ENCODE peak calls at places on chromosomes 3 and 15, in five cellular contexts. One of them, this sample, is unnamed.
A peak's percentile ranks its signal among the peaks of the same experiment; 100 is the strongest.

GRCh38 chr15:73841756-73842590 is 31.4 kb upstream of the TBC1D21 start:
- DNase-seq in BJ: no peak
- DNase-seq in caudate nucleus: no peak
- DNase-seq in fibroblast of lung: no peak
- DNase-seq in LoVo: no peak
- DNase-seq in this sample: no peak

GRCh38 chr3:156382458-156383346 is 172.2 kb downstream of the SSR3 start:
- DNase-seq in BJ: no peak
- DNase-seq in LoVo: peak; percentile 36
- DNase-seq in caudate nucleus: no peak
- DNase-seq in fibroblast of lung: no peak
- DNase-seq in this sample: peak; percentile 6

GRCh38 chr15:39642011-39642640 is 61.2 kb downstream of the THBS1 start:
- DNase-seq in BJ: peak; percentile 47
- DNase-seq in fibroblast of lung: peak; percentile 93
- DNase-seq in caudate nucleus: no peak
- DNase-seq in LoVo: no peak
- DNase-seq in this sample: no peak

GRCh38 chr15:84898761-84899160 is 14.3 kb downstream of the SLC28A1 start:
- DNase-seq in LoVo: no peak
- DNase-seq in fibroblast of lung: no peak
- DNase-seq in caudate nucleus: no peak
- DNase-seq in BJ: no peak
- DNase-seq in this sample: no peak

GRCh38 chr3:15337963-15338362 is 5.6 kb upstream of the SH3BP5 start:
- DNase-seq in caudate nucleus: no peak
- DNase-seq in LoVo: no peak
- DNase-seq in BJ: no peak
- DNase-seq in fibroblast of lung: no peak
- DNase-seq in this sample: no peak

GRCh38 chr3:99256788-99257187 is 355.3 kb upstream of the DCBLD2 start:
- DNase-seq in caudate nucleus: no peak
- DNase-seq in BJ: no peak
- DNase-seq in LoVo: no peak
- DNase-seq in fibroblast of lung: no peak
- DNase-seq in this sample: no peak

GRCh38 chr3:153138267-153139210 is 23.5 kb upstream of the RAP2B start:
- DNase-seq in BJ: peak; percentile 89
- DNase-seq in caudate nucleus: no peak
- DNase-seq in fibroblast of lung: peak; percentile 97
- DNase-seq in LoVo: peak; percentile 88
- DNase-seq in this sample: no peak

GRCh38 chr3:176513604-176514003 is 683.7 kb downstream of the TBL1XR1 start:
- DNase-seq in fibroblast of lung: no peak
- DNase-seq in BJ: no peak
- DNase-seq in LoVo: no peak
- DNase-seq in caudate nucleus: no peak
- DNase-seq in this sample: no peak

GRCh38 chr3:126287536-126288181 is 69.5 kb downstream of the KLF15 start:
- DNase-seq in BJ: no peak
- DNase-seq in fibroblast of lung: peak; percentile 59
- DNase-seq in caudate nucleus: peak; percentile 75
- DNase-seq in LoVo: peak; percentile 45
- DNase-seq in this sample: peak; percentile 53

GRCh38 chr15:76339302-76340197 is 3.0 kb downstream of the ISL2 start:
- DNase-seq in caudate nucleus: no peak
- DNase-seq in fibroblast of lung: no peak
- DNase-seq in LoVo: no peak
- DNase-seq in BJ: no peak
- DNase-seq in this sample: peak; percentile 21

GRCh38 chr3:160401301-160402095 is 2.0 kb downstream of the SMC4 start:
- DNase-seq in fibroblast of lung: peak; percentile 87
- DNase-seq in LoVo: peak; percentile 25
- DNase-seq in BJ: no peak
- DNase-seq in caudate nucleus: no peak
- DNase-seq in this sample: peak; percentile 30

GRCh38 chr3:188180114-188180513 is 26.2 kb downstream of the LPP start:
- DNase-seq in BJ: no peak
- DNase-seq in fibroblast of lung: no peak
- DNase-seq in LoVo: no peak
- DNase-seq in caudate nucleus: no peak
- DNase-seq in this sample: no peak

This sample was measured in NCI-H526 treated with DMSO at 0.1 percent for 48 hours.